ENCODE peak calls at places on chromosomes 4 and X, in five cellular contexts. Y, P, G, R and S are unnamed samples.

GRCh38 chrX:11504234-11504633 is 161.5 kb downstream of the ARHGAP6 start:
- DNase-seq in Y (no peak), P (no peak), G (no peak), R (no peak), S (no peak)

GRCh38 chrX:24682739-24683432 is 10.8 kb upstream of the POLA1 start:
- DNase-seq in Y (no peak), P (no peak), G (no peak), R (no peak), S (no peak)

GRCh38 chrX:108735087-108735679 is 1.2 kb downstream of the IRS4 start:
- DNase-seq in Y (no peak), P (no peak), G (no peak), R (no peak), S (no peak)

GRCh38 chrX:151722241-151722846 is 6.5 kb downstream of the FATE1 start:
- DNase-seq in Y (peak; percentile 17), P (no peak), G (no peak), R (peak; percentile 46), S (peak; percentile 13)

GRCh38 chrX:141673946-141674345 is 24.6 kb downstream of the SPANXD start:
- DNase-seq in Y (no peak), P (no peak), G (no peak), R (no peak), S (peak; percentile 2)

GRCh38 chrX:115189110-115189509 is at the start of gene RBMXL3:
- DNase-seq in Y (no peak), P (no peak), G (no peak), R (no peak), S (no peak)

GRCh38 chr4:1047976-1048780 is 36.8 kb downstream of the FGFRL1 start:
- DNase-seq in Y (no peak), P (no peak), G (no peak), R (no peak), S (no peak)

GRCh38 chr4:48340276-48340904 is 939 bp upstream of the SLAIN2 start:
- DNase-seq in Y (peak; percentile 81), P (no peak), G (peak; percentile 38), R (no peak), S (peak; percentile 80)

GRCh38 chr4:54659213-54660144 is 1.7 kb downstream of the KIT start:
- DNase-seq in Y (peak; percentile 54), P (no peak), G (peak; percentile 2), R (no peak), S (peak; percentile 25)

GRCh38 chr4:83490876-83491450 is 6.1 kb upstream of the ABRAXAS1 start:
- DNase-seq in Y (peak; percentile 34), P (no peak), G (peak; percentile 39), R (no peak), S (peak; percentile 34)

GRCh38 chr4:188439641-188440311 is 300.5 kb downstream of the TRIML1 start:
- DNase-seq in Y (no peak), P (no peak), G (no peak), R (peak; percentile 39), S (peak; percentile 30)

GRCh38 chr4:77582151-77582550 is 23.5 kb upstream of the CXCL13 start:
- DNase-seq in Y (peak; percentile 18), P (no peak), G (no peak), R (no peak), S (peak; percentile 40)

GRCh38 chrX:29477878-29478277 is 737.5 kb upstream of the MAGEB2 start:
- DNase-seq in Y (no peak), P (no peak), G (no peak), R (no peak), S (no peak)

GRCh38 chr4:140296335-140296753 is 77.1 kb upstream of the SCOC start:
- DNase-seq in Y (peak; percentile 92), P (no peak), G (peak; percentile 70), R (no peak), S (peak; percentile 90)

GRCh38 chr4:75516144-75516543 is 1.9 kb downstream of the THAP6 start:
- DNase-seq in Y (no peak), P (no peak), G (no peak), R (no peak), S (no peak)

GRCh38 chr4:83629945-83630684 is 94.2 kb downstream of the GPAT3 start:
- DNase-seq in Y (peak; percentile 39), P (no peak), G (peak; percentile 42), R (no peak), S (peak; percentile 79)

GRCh38 chrX:12894074-12894691 is 12.2 kb upstream of the TLR8 start:
- DNase-seq in Y (peak; percentile 36), P (peak; percentile 2), G (peak; percentile 33), R (no peak), S (peak; percentile 18)

GRCh38 chr4:80967346-80967745 is 63.2 kb upstream of the BMP3 start:
- DNase-seq in Y (peak; percentile 11), P (no peak), G (no peak), R (no peak), S (peak; percentile 38)

GRCh38 chrX:42085836-42086235 is 162.5 kb upstream of the CASK start:
- DNase-seq in Y (no peak), P (no peak), G (peak; percentile 3), R (no peak), S (no peak)

GRCh38 chr4:115851918-115852766 is 738.7 kb upstream of the NDST4 start:
- DNase-seq in Y (no peak), P (no peak), G (peak; percentile 35), R (no peak), S (peak; percentile 22)

GRCh38 chr4:122832732-122833131 is 6.1 kb downstream of the FGF2 start:
- DNase-seq in Y (peak; percentile 51), P (no peak), G (no peak), R (no peak), S (no peak)

GRCh38 chr4:148261861-148262260 is 180.4 kb downstream of the NR3C2 start:
- DNase-seq in Y (peak; percentile 1), P (no peak), G (no peak), R (no peak), S (no peak)

GRCh38 chrX:19824603-19825002 is 62.8 kb downstream of the SH3KBP1 start:
- DNase-seq in Y (peak; percentile 44), P (no peak), G (no peak), R (no peak), S (peak; percentile 79)

GRCh38 chr4:73855406-73855805 is 2.3 kb downstream of the PF4V1 start:
- DNase-seq in Y (no peak), P (no peak), G (no peak), R (no peak), S (no peak)

GRCh38 chrX:14660970-14661369 is 131.6 kb downstream of the GLRA2 start:
- DNase-seq in Y (no peak), P (no peak), G (no peak), R (no peak), S (no peak)